ENCODE peak calls at places on chromosomes 6 and 20, in four cellular contexts. W, N, F and P are unnamed samples.

GRCh38 chr6:112356994-112357393 is 9.9 kb downstream of the RFPL4B start:
- DNase-seq in W (no peak), N (no peak), F (no peak), P (no peak)

GRCh38 chr6:170076466-170077165 is 214.3 kb downstream of the DLL1 start:
- DNase-seq in W (no peak), N (no peak), F (no peak), P (peak; percentile 5)

GRCh38 chr20:10547276-10548114 is 112.4 kb downstream of the SLX4IP start:
- DNase-seq in W (peak; percentile 5), N (no peak), F (no peak), P (no peak)

GRCh38 chr20:43022081-43022480 is 167.6 kb downstream of the PTPRT start:
- DNase-seq in W (no peak), N (no peak), F (no peak), P (no peak)

GRCh38 chr6:150352321-150353296 is 16.2 kb upstream of the IYD start:
- DNase-seq in W (peak; percentile 36), N (no peak), F (no peak), P (no peak)

GRCh38 chr20:46269372-46269771 is 38.9 kb downstream of the CDH22 start:
- DNase-seq in W (no peak), N (no peak), F (no peak), P (no peak)

GRCh38 chr20:20412750-20413149 is 44.8 kb downstream of the INSM1 start:
- DNase-seq in W (no peak), N (no peak), F (no peak), P (no peak)

GRCh38 chr6:83770910-83771309 is 62.0 kb upstream of the SNAP91 start:
- DNase-seq in W (no peak), N (no peak), F (no peak), P (no peak)

GRCh38 chr6:18823782-18824386 is 436.7 kb downstream of the RNF144B start:
- DNase-seq in W (peak; percentile 1), N (peak; percentile 17), F (no peak), P (no peak)

GRCh38 chr20:58125726-58126125 is 102.7 kb downstream of the ANKRD60 start:
- DNase-seq in W (no peak), N (no peak), F (no peak), P (no peak)

GRCh38 chr6:163398796-163399195 is 15.7 kb upstream of the QKI start:
- DNase-seq in W (no peak), N (no peak), F (peak; percentile 74), P (no peak)

GRCh38 chr6:163086563-163086895 is 328.0 kb upstream of the QKI start:
- DNase-seq in W (no peak), N (no peak), F (no peak), P (no peak)

GRCh38 chr6:111922454-111923297 is 49.4 kb upstream of the FYN start:
- DNase-seq in W (peak; percentile 59), N (no peak), F (no peak), P (no peak)

GRCh38 chr6:79673947-79674346 is 42.8 kb downstream of the SH3BGRL2 start:
- DNase-seq in W (no peak), N (no peak), F (no peak), P (no peak)

GRCh38 chr20:25356294-25356933 is 34.2 kb downstream of the ABHD12 start:
- DNase-seq in W (no peak), N (no peak), F (no peak), P (no peak)

GRCh38 chr6:79841577-79842381 is 105.6 kb downstream of the ELOVL4 start:
- DNase-seq in W (no peak), N (no peak), F (no peak), P (no peak)

GRCh38 chr6:41416165-41416837 is 80.9 kb downstream of the NCR2 start:
- DNase-seq in W (no peak), N (no peak), F (no peak), P (no peak)

GRCh38 chr20:21390768-21391167 is 6.6 kb downstream of the NKX2-4 start:
- DNase-seq in W (no peak), N (no peak), F (no peak), P (no peak)

GRCh38 chr20:16352321-16352720 is 220.9 kb downstream of the KIF16B start:
- DNase-seq in W (no peak), N (no peak), F (no peak), P (no peak)

GRCh38 chr6:133918208-133918930 is 29.5 kb downstream of the TCF21 start:
- DNase-seq in W (no peak), N (no peak), F (no peak), P (no peak)

GRCh38 chr20:41374568-41374920 is 7.9 kb upstream of the EMILIN3 start:
- DNase-seq in W (no peak), N (no peak), F (no peak), P (no peak)

GRCh38 chr20:61891476-61891875 is 174.2 kb downstream of the TAF4 start:
- DNase-seq in W (no peak), N (no peak), F (no peak), P (no peak)

GRCh38 chr20:53929974-53930650 is 140.3 kb downstream of the BCAS1 start:
- DNase-seq in W (no peak), N (no peak), F (no peak), P (no peak)

GRCh38 chr6:25026723-25027122 is 91.0 kb upstream of the RIPOR2 start:
- DNase-seq in W (no peak), N (no peak), F (no peak), P (no peak)

GRCh38 chr6:117616971-117617765 is 14.9 kb upstream of the GOPC start:
- DNase-seq in W (no peak), N (no peak), F (no peak), P (no peak)

GRCh38 chr6:149899926-149900619 is 2.2 kb upstream of the RAET1E start:
- DNase-seq in W (no peak), N (no peak), F (no peak), P (no peak)

GRCh38 chr20:58765795-58766194 is 73.2 kb downstream of the NPEPL1 start:
- DNase-seq in W (no peak), N (no peak), F (no peak), P (no peak)

GRCh38 chr6:24253360-24253759 is 104.5 kb downstream of the DCDC2 start:
- DNase-seq in W (no peak), N (no peak), F (no peak), P (no peak)

GRCh38 chr20:8060977-8061376 is 41.4 kb upstream of the TMX4 start:
- DNase-seq in W (no peak), N (no peak), F (no peak), P (no peak)

GRCh38 chr20:12949429-12949980 is 59.3 kb upstream of the SPTLC3 start:
- DNase-seq in W (peak; percentile 35), N (no peak), F (no peak), P (no peak)

GRCh38 chr6:30790734-30791383 is 46.5 kb upstream of the IER3 start:
- DNase-seq in W (no peak), N (no peak), F (no peak), P (no peak)
- H3K9me3 ChIP-seq in W (no peaks in the 10 kb centered on the region), N (no peaks in the 10 kb centered on the region), F (no peaks in the 10 kb centered on the region), P (no peaks in the 10 kb centered on the region)

GRCh38 chr6:35729349-35729678 is 7.5 kb upstream of the ARMC12 start:
- DNase-seq in W (no peak), N (no peak), F (no peak), P (no peak)
- H3K27ac ChIP-seq in W (no peak overlapping the region), N (peak overlapping the region; percentile 100), F (peak overlapping the region; percentile 98), P (peak overlapping the region; percentile 94)

GRCh38 chr20:56155625-56156024 is 92.9 kb upstream of the MC3R start:
- DNase-seq in W (no peak), N (no peak), F (no peak), P (no peak)
- H3K9me3 ChIP-seq in W (peaks cover 40% of the 10 kb centered on the region), N (no peaks in the 10 kb centered on the region), F (no peaks in the 10 kb centered on the region), P (no peaks in the 10 kb centered on the region)

DNA sequence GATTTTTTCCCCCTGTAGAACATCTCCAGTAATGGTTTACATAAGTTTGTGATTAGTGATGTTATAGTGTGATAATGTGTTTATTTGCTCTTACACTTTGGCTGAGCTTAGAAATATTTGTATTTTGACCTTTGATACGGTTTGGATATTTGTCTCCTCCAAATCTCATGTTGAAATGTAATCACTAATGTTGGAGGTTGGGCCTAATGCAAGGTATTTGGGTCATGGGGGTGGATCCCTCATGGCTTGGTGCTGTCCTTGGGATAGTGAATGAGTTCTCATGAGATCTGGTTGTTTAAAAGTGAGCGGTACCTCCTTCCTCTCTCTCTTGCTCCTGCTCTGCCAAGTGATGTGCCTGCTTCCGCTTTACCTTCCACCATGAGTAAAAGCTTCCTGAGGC is 147.2 kb downstream of the CCDC170 start:
- DNase-seq in W (no peak), N (no peak), F (no peak), P (no peak)
- H3K27ac ChIP-seq in W (no peak overlapping the region), N (no peak overlapping the region), F (no peak overlapping the region), P (no peak overlapping the region)

GRCh38 chr6:22133352-22133751 is 163.5 kb downstream of the PRL start:
- DNase-seq in W (no peak), N (peak; percentile 13), F (no peak), P (no peak)
- H3K9me3 ChIP-seq in W (no peaks in the 10 kb centered on the region), N (no peaks in the 10 kb centered on the region), F (no peaks in the 10 kb centered on the region), P (no peaks in the 10 kb centered on the region)

GRCh38 chr20:23396961-23397620 is 24.2 kb downstream of the NAPB start:
- DNase-seq in W (peak; percentile 21), N (no peak), F (no peak), P (no peak)

GRCh38 chr20:23401051-23401450 is 20.2 kb downstream of the NAPB start:
- DNase-seq in W (no peak), N (no peak), F (no peak), P (no peak)

GRCh38 chr20:23403721-23404120 is 17.6 kb downstream of the NAPB start:
- DNase-seq in W (peak; percentile 71), N (peak; percentile 22), F (no peak), P (no peak)

GRCh38 chr20:23397961-23398360 is 23.3 kb downstream of the NAPB start:
- DNase-seq in W (peak; percentile 69), N (no peak), F (no peak), P (no peak)

GRCh38 chr20:23399568-23400241 is 21.6 kb downstream of the NAPB start:
- DNase-seq in W (peak; percentile 58), N (no peak), F (no peak), P (no peak)
- H3K27ac ChIP-seq in W (no peak overlapping the region), N (no peak overlapping the region), F (peak overlapping the region; percentile 36), P (no peak overlapping the region)

GRCh38 chr6:23016701-23017100 is 447.3 kb downstream of the HDGFL1 start:
- DNase-seq in W (no peak), N (no peak), F (no peak), P (no peak)
- H3K9me3 ChIP-seq in W (no peaks in the 10 kb centered on the region), N (no peaks in the 10 kb centered on the region), F (no peaks in the 10 kb centered on the region), P (no peaks in the 10 kb centered on the region)

DNA sequence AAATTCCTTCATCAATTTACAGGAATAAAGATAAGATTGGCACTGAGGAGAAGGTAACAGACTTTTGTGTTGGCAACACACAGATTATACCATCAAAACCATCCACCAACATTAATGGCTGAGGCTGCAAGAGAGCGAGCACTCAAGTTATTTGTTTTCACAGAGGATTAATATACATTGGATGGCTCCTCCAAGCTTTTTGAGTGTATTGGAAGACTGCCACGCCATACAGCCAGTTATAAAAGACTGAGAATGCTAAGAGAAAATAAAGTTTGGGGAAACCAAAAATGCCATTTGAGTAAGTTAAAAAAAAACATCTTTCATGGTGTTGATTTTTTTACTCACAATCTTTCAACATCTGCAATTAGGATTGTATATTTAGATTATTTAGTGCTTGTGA is 973.8 kb upstream of the SLC35B3 start:
- DNase-seq in W (peak; percentile 24), N (no peak), F (no peak), P (no peak)
- H3K27ac ChIP-seq in W (no peak overlapping the region), N (no peak overlapping the region), F (no peak overlapping the region), P (no peak overlapping the region)